ENCODE peak calls at places on chromosome 4, in five cellular contexts. B is AG10803, X is WTC11, F is head of caudate nucleus, O is suprapubic skin. K is an unnamed sample.

GRCh38 chr4:147447820-147448219 is 33.1 kb upstream of the EDNRA start:
- DNase-seq in B (no peak), X (no peak), F (no peak), O (no peak), K (no peak)

GRCh38 chr4:24734511-24734910 is 60.9 kb upstream of the SOD3 start:
- DNase-seq in B (peak; percentile 77), X (no peak), F (no peak), O (no peak), K (no peak)

GRCh38 chr4:8395504-8395903 is 45.0 kb downstream of the ACOX3 start:
- DNase-seq in B (no peak), X (no peak), F (no peak), O (no peak), K (no peak)

GRCh38 chr4:174036111-174036510 is 247.4 kb downstream of the FBXO8 start:
- DNase-seq in B (no peak), X (no peak), F (no peak), O (no peak), K (peak; percentile 4)

GRCh38 chr4:23720556-23720955 is 169.3 kb downstream of the PPARGC1A start:
- DNase-seq in B (peak; percentile 15), X (no peak), F (no peak), O (no peak), K (no peak)

GRCh38 chr4:90293320-90293719 is 166.1 kb downstream of the CCSER1 start:
- DNase-seq in B (peak; percentile 4), X (no peak), F (no peak), O (no peak), K (no peak)

GRCh38 chr4:168480991-168481588 is 798 bp upstream of the DDX60L start:
- DNase-seq in B (peak; percentile 85), X (no peak), F (no peak), O (no peak), K (peak; percentile 58)

GRCh38 chr4:139740531-139741041 is 75.0 kb downstream of the MGST2 start:
- DNase-seq in B (peak; percentile 94), X (no peak), F (peak; percentile 78), O (peak; percentile 79), K (peak; percentile 74)

GRCh38 chr4:95627709-95628108 is 78.9 kb upstream of the UNC5C start:
- DNase-seq in B (no peak), X (no peak), F (no peak), O (no peak), K (peak; percentile 1)

GRCh38 chr4:40576651-40577480 is 52.8 kb downstream of the RBM47 start:
- DNase-seq in B (peak; percentile 74), X (no peak), F (peak; percentile 59), O (peak; percentile 81), K (no peak)

GRCh38 chr4:22962186-22962786 is 269.5 kb downstream of the GBA3 start:
- DNase-seq in B (peak; percentile 40), X (no peak), F (no peak), O (no peak), K (no peak)

GRCh38 chr4:102862747-102863146 is 6.0 kb upstream of the CISD2 start:
- DNase-seq in B (no peak), X (no peak), F (no peak), O (no peak), K (no peak)

GRCh38 chr4:101660607-101661006 is 129.9 kb upstream of the BANK1 start:
- DNase-seq in B (no peak), X (no peak), F (no peak), O (no peak), K (no peak)

GRCh38 chr4:8850830-8851188 is 20.8 kb downstream of the HMX1 start:
- DNase-seq in B (no peak), X (no peak), F (no peak), O (no peak), K (no peak)

GRCh38 chr4:40292313-40292759 is 42.8 kb upstream of the CHRNA9 start:
- DNase-seq in B (peak; percentile 26), X (no peak), F (no peak), O (no peak), K (no peak)

GRCh38 chr4:139243448-139244365 is 36.3 kb downstream of the MGARP start:
- DNase-seq in B (peak; percentile 99), X (no peak), F (no peak), O (no peak), K (peak; percentile 81)

GRCh38 chr4:675980-676870 is 1.9 kb downstream of the MYL5 start:
- DNase-seq in B (no peak), X (no peak), F (no peak), O (no peak), K (no peak)

GRCh38 chr4:988726-989721 is 2.2 kb downstream of the IDUA start:
- DNase-seq in B (no peak), X (no peak), F (no peak), O (no peak), K (no peak)

GRCh38 chr4:153488719-153489384 is 22.7 kb downstream of the TMEM131L start:
- DNase-seq in B (no peak), X (peak; percentile 46), F (peak; percentile 70), O (no peak), K (no peak)

GRCh38 chr4:137212601-137213000 is 319.7 kb downstream of the PCDH18 start:
- DNase-seq in B (no peak), X (no peak), F (peak; percentile 7), O (no peak), K (no peak)

GRCh38 chr4:128130621-128131020 is 69.5 kb downstream of the LARP1B start:
- DNase-seq in B (no peak), X (no peak), F (no peak), O (no peak), K (no peak)

GRCh38 chr4:88335092-88335665 is 43.5 kb upstream of the HERC6 start:
- DNase-seq in B (peak; percentile 23), X (no peak), F (no peak), O (no peak), K (no peak)

GRCh38 chr4:15186826-15187225 is 184.5 kb downstream of the CPEB2 start:
- DNase-seq in B (no peak), X (no peak), F (no peak), O (no peak), K (no peak)

GRCh38 chr4:5050520-5050955 is 742 bp upstream of the STK32B start:
- DNase-seq in B (peak; percentile 81), X (peak; percentile 81), F (peak; percentile 89), O (peak; percentile 82), K (peak; percentile 85)

GRCh38 chr4:9384126-9384525 is 21.2 kb downstream of the USP17L30 start:
- DNase-seq in B (no peak), X (no peak), F (no peak), O (no peak), K (no peak)

GRCh38 chr4:52947691-52948397 is 85.7 kb downstream of the RASL11B start:
- DNase-seq in B (no peak), X (no peak), F (no peak), O (no peak), K (no peak)

GRCh38 chr4:168655182-168655581 is 158.3 kb downstream of the PALLD start:
- DNase-seq in B (no peak), X (no peak), F (no peak), O (no peak), K (no peak)

GRCh38 chr4:92483341-92483740 is 179.6 kb downstream of the GRID2 start:
- DNase-seq in B (no peak), X (no peak), F (no peak), O (no peak), K (no peak)

GRCh38 chr4:26321326-26322276 is 787 bp downstream of the RBPJ start:
- DNase-seq in B (peak; percentile 27), X (peak; percentile 42), F (peak; percentile 26), O (peak; percentile 73), K (no peak)

GRCh38 chr4:59608466-59608865 is 1591.7 kb upstream of the ADGRL3 start:
- DNase-seq in B (peak; percentile 5), X (no peak), F (no peak), O (no peak), K (no peak)

GRCh38 chr4:183242291-183242690 is 77.8 kb downstream of the CLDN22 start:
- DNase-seq in B (no peak), X (no peak), F (no peak), O (no peak), K (no peak)

GRCh38 chr4:13642576-13642975 is 15.1 kb upstream of the BOD1L1 start:
- DNase-seq in B (peak; percentile 37), X (no peak), F (peak; percentile 39), O (no peak), K (no peak)

GRCh38 chr4:84366111-84366510 is 133.0 kb downstream of the NKX6-1 start:
- DNase-seq in B (peak; percentile 5), X (no peak), F (no peak), O (no peak), K (no peak)

GRCh38 chr4:158169931-158170690 is 2.7 kb downstream of the GASK1B start:
- DNase-seq in B (peak; percentile 56), X (no peak), F (no peak), O (no peak), K (no peak)

GRCh38 chr4:24659241-24659961 is 75.0 kb upstream of the DHX15 start:
- DNase-seq in B (no peak), X (no peak), F (peak; percentile 24), O (no peak), K (no peak)

GRCh38 chr4:103493450-103494159 is 226.2 kb downstream of the TACR3 start:
- DNase-seq in B (no peak), X (no peak), F (no peak), O (no peak), K (no peak)

GRCh38 chr4:162239992-162240769 is 76.4 kb upstream of the FSTL5 start:
- DNase-seq in B (no peak), X (no peak), F (no peak), O (no peak), K (no peak)

GRCh38 chr4:139552908-139553307 is 3.1 kb downstream of the SETD7 start:
- DNase-seq in B (no peak), X (no peak), F (no peak), O (no peak), K (no peak)